ENCODE peak calls at places on chromosome 6, in nine cellular contexts. D is PC-3; Z is NCI-H1105; C is kidney; A is CD4-positive, alpha-beta memory T cell; F is effector memory CD8-positive, alpha-beta T cell; O is glutamatergic neuron; L is ACHN; E is substantia nigra. X is an unnamed sample.

GRCh38 chr6:17865798-17866725 is 121.4 kb downstream of the KIF13A start:
- DNase-seq in L (peak), O (no peak), A (no peak), F (no peak), D (peak), C (peak), Z (no peak), E (peak), X (no peak)

GRCh38 chr6:151320140-151320539 is 71.2 kb downstream of the ZBTB2 start:
- DNase-seq in D (no peak), A (no peak), F (no peak), C (no peak), O (no peak), E (no peak), Z (no peak), L (no peak), X (no peak)

GRCh38 chr6:147173140-147173539 is 31.1 kb upstream of the STXBP5 start:
- DNase-seq in F (no peak), D (peak), C (no peak), Z (no peak), O (no peak), E (no peak), L (no peak), A (no peak), X (no peak)

GRCh38 chr6:10613693-10614092 is 80.7 kb downstream of the C6orf52 start:
- DNase-seq in A (no peak), O (no peak), D (no peak), F (no peak), Z (no peak), L (no peak), E (no peak), C (no peak), X (no peak)

GRCh38 chr6:31865205-31866118 is 2.8 kb upstream of the NEU1 start:
- DNase-seq in L (peak), A (no peak), Z (no peak), E (no peak), C (peak), O (no peak), F (no peak), D (no peak), X (no peak)

GRCh38 chr6:80689700-80690099 is 583.2 kb downstream of the BCKDHB start:
- DNase-seq in E (no peak), F (no peak), C (no peak), Z (no peak), O (no peak), L (no peak), D (no peak), A (no peak), X (no peak)

GRCh38 chr6:67615796-67616195 is 1019.3 kb upstream of the ADGRB3 start:
- DNase-seq in D (peak), Z (no peak), O (no peak), C (no peak), F (no peak), E (no peak), A (no peak), L (no peak), X (peak)

GRCh38 chr6:132410840-132411239 is 9.6 kb upstream of the MOXD1 start:
- DNase-seq in D (no peak), C (no peak), E (no peak), F (no peak), L (no peak), O (no peak), A (no peak), Z (no peak), X (no peak)

GRCh38 chr6:116244284-116244683 is 9.6 kb downstream of the TSPYL4 start:
- DNase-seq in C (no peak), A (no peak), Z (no peak), L (no peak), E (no peak), O (no peak), D (peak), F (no peak), X (no peak)

GRCh38 chr6:77740380-77740779 is 87.5 kb downstream of the MEI4 start:
- DNase-seq in A (no peak), C (no peak), F (no peak), D (peak), E (no peak), Z (peak), O (no peak), L (peak), X (no peak)

GRCh38 chr6:92847988-92848387 is 571.4 kb downstream of the EPHA7 start:
- DNase-seq in A (no peak), Z (no peak), O (no peak), F (no peak), C (no peak), L (no peak), E (no peak), D (no peak), X (no peak)

GRCh38 chr6:52364480-52365166 is 2.7 kb downstream of the PAQR8 start:
- DNase-seq in O (no peak), L (no peak), A (no peak), E (no peak), F (no peak), C (no peak), D (no peak), Z (no peak), X (no peak)

GRCh38 chr6:130675072-130675471 is 152.1 kb upstream of the SMLR1 start:
- DNase-seq in A (peak), C (no peak), F (no peak), O (no peak), D (peak), Z (no peak), L (no peak), E (no peak), X (no peak)

GRCh38 chr6:30260036-30260504 is 46.9 kb upstream of the TRIM26 start:
- DNase-seq in E (no peak), A (peak), Z (no peak), D (no peak), F (peak), O (peak), L (no peak), C (peak), X (no peak)

GRCh38 chr6:30722280-30723112 is 2.3 kb downstream of the TUBB start:
- DNase-seq in L (peak), F (peak), Z (peak), O (peak), A (peak), D (peak), E (peak), C (peak), X (no peak)

GRCh38 chr6:107152633-107153032 is 37.3 kb upstream of the BEND3 start:
- DNase-seq in A (no peak), O (no peak), L (peak), E (no peak), F (no peak), Z (no peak), C (no peak), D (no peak), X (no peak)

GRCh38 chr6:87714093-87714809 is 12.2 kb upstream of the AKIRIN2 start:
- DNase-seq in A (no peak), F (no peak), D (peak), L (peak), Z (no peak), C (no peak), O (no peak), E (no peak), X (no peak)

GRCh38 chr6:35053701-35054100 is 87.4 kb downstream of the TCP11 start:
- DNase-seq in A (no peak), L (no peak), O (no peak), F (no peak), Z (no peak), C (no peak), E (no peak), D (no peak), X (no peak)

GRCh38 chr6:139030211-139030530 is 1.6 kb downstream of the ABRACL start:
- DNase-seq in E (no peak), F (no peak), D (no peak), A (no peak), Z (no peak), O (no peak), C (no peak), L (no peak), X (no peak)

GRCh38 chr6:146027586-146028249 is 1.1 kb upstream of the GRM1 start:
- DNase-seq in F (no peak), Z (peak), C (peak), A (no peak), E (no peak), O (peak), D (no peak), L (no peak), X (no peak)

GRCh38 chr6:111329882-111330633 is 153.0 kb downstream of the REV3L start:
- DNase-seq in L (no peak), Z (no peak), D (no peak), F (no peak), E (no peak), O (no peak), C (no peak), A (no peak), X (no peak)

GRCh38 chr6:128508588-128509296 is 11.7 kb downstream of the PTPRK start:
- DNase-seq in E (no peak), F (no peak), D (peak), L (peak), Z (no peak), O (no peak), C (no peak), A (no peak), X (peak)

GRCh38 chr6:109229536-109229935 is 134.2 kb downstream of the CEP57L1 start:
- DNase-seq in C (no peak), F (no peak), D (peak), O (no peak), E (no peak), A (no peak), L (no peak), Z (no peak), X (no peak)

GRCh38 chr6:109311481-109311880 is 70.8 kb downstream of the CD164 start:
- DNase-seq in O (no peak), E (no peak), D (no peak), Z (no peak), F (no peak), C (no peak), L (no peak), A (no peak), X (no peak)

GRCh38 chr6:72446427-72446826 is 175.4 kb upstream of the KCNQ5 start:
- DNase-seq in C (no peak), E (no peak), O (no peak), F (no peak), A (no peak), D (peak), Z (no peak), L (no peak), X (no peak)

GRCh38 chr6:134093007-134093573 is 40.7 kb upstream of the SLC2A12 start:
- DNase-seq in A (no peak), D (peak), O (no peak), Z (no peak), E (no peak), F (no peak), C (no peak), L (no peak), X (no peak)

GRCh38 chr6:158008894-158009891 is 27.5 kb downstream of the SYNJ2 start:
- DNase-seq in Z (no peak), F (no peak), D (peak), L (no peak), O (no peak), A (peak), C (peak), E (peak), X (no peak)

GRCh38 chr6:148898360-148899005 is 151.7 kb downstream of the UST start:
- DNase-seq in F (no peak), D (no peak), C (no peak), L (no peak), Z (no peak), A (no peak), O (no peak), E (no peak), X (no peak)

GRCh38 chr6:108592371-108593337 is 31.9 kb downstream of the FOXO3 start:
- DNase-seq in L (peak), O (no peak), C (no peak), A (peak), D (no peak), E (no peak), Z (no peak), F (peak), X (no peak)

GRCh38 chr6:106525885-106526280 is 103.4 kb downstream of the RTN4IP1 start:
- DNase-seq in F (no peak), Z (no peak), E (no peak), C (no peak), O (no peak), D (no peak), A (no peak), L (peak), X (no peak)

GRCh38 chr6:31004794-31005193 is 5.5 kb upstream of the MUC22 start:
- DNase-seq in O (no peak), C (no peak), A (no peak), D (no peak), F (no peak), Z (no peak), L (no peak), E (no peak), X (no peak)

GRCh38 chr6:159904497-159904911 is 13.7 kb downstream of the MAS1 start:
- DNase-seq in O (no peak), F (no peak), D (no peak), E (no peak), A (no peak), L (no peak), Z (no peak), C (no peak), X (no peak)

GRCh38 chr6:2197177-2197671 is 48.2 kb downstream of the GMDS start:
- DNase-seq in O (no peak), L (no peak), C (no peak), A (no peak), F (no peak), Z (no peak), E (no peak), D (peak), X (no peak)

GRCh38 chr6:138428943-138429616 is 25.1 kb downstream of the HEBP2 start:
- DNase-seq in Z (peak), D (peak), O (no peak), F (peak), C (no peak), A (peak), L (peak), E (no peak), X (peak)

GRCh38 chr6:53154794-53155193 is 6.2 kb upstream of the GCM1 start:
- DNase-seq in A (no peak), D (no peak), E (no peak), C (no peak), F (no peak), L (no peak), O (no peak), Z (no peak), X (no peak)

GRCh38 chr6:134480593-134480992 is 162.7 kb upstream of the SGK1 start:
- DNase-seq in O (no peak), L (peak), E (no peak), C (no peak), F (no peak), D (peak), A (no peak), Z (no peak), X (no peak)